ENCODE peak calls at places on chromosomes 11 and 22, in ten cellular contexts. One of them, this sample, is unnamed. For H3K4me1, the result is how much of the 10 kb centered on the place peaks cover.

GRCh38 chr22:32926600-32926999 is 125.1 kb downstream of the TIMP3 start:
- DNase-seq in NT2/D1: no peak
- DNase-seq in GM23248: peak
- DNase-seq in GM23338: peak
- DNase-seq in CD4-positive, CD25-positive, alpha-beta regulatory T cell: peak
- DNase-seq in IMR-90: peak
- DNase-seq in SJSA1: peak
- DNase-seq in thoracic aorta: no peak
- DNase-seq in endothelial cell of umbilical vein: no peak
- DNase-seq in neuronal stem cell: no peak
- DNase-seq in this sample: no peak

GRCh38 chr11:67345949-67346819 is 7.2 kb downstream of the POLD4 start:
- DNase-seq in NT2/D1: no peak
- DNase-seq in GM23248: peak
- DNase-seq in GM23338: peak
- DNase-seq in CD4-positive, CD25-positive, alpha-beta regulatory T cell: peak
- DNase-seq in IMR-90: peak
- DNase-seq in SJSA1: peak
- DNase-seq in thoracic aorta: no peak
- DNase-seq in endothelial cell of umbilical vein: peak
- DNase-seq in neuronal stem cell: no peak
- DNase-seq in this sample: no peak

GRCh38 chr11:17846852-17847453 is 112.4 kb downstream of the KCNC1 start:
- DNase-seq in NT2/D1: no peak
- DNase-seq in GM23248: peak
- DNase-seq in GM23338: peak
- DNase-seq in CD4-positive, CD25-positive, alpha-beta regulatory T cell: peak
- DNase-seq in IMR-90: peak
- DNase-seq in SJSA1: no peak
- DNase-seq in thoracic aorta: no peak
- DNase-seq in endothelial cell of umbilical vein: no peak
- DNase-seq in neuronal stem cell: peak
- DNase-seq in this sample: no peak

GRCh38 chr11:57709802-57710367 is 2.1 kb downstream of the MED19 start:
- DNase-seq in NT2/D1: no peak
- DNase-seq in GM23248: no peak
- DNase-seq in GM23338: no peak
- DNase-seq in CD4-positive, CD25-positive, alpha-beta regulatory T cell: peak
- DNase-seq in IMR-90: no peak
- DNase-seq in SJSA1: no peak
- DNase-seq in thoracic aorta: no peak
- DNase-seq in endothelial cell of umbilical vein: no peak
- DNase-seq in neuronal stem cell: no peak
- DNase-seq in this sample: no peak

GRCh38 chr11:118872403-118872821 is 11.3 kb upstream of the CXCR5 start:
- DNase-seq in NT2/D1: no peak
- DNase-seq in GM23248: no peak
- DNase-seq in GM23338: no peak
- DNase-seq in CD4-positive, CD25-positive, alpha-beta regulatory T cell: peak
- DNase-seq in IMR-90: no peak
- DNase-seq in SJSA1: no peak
- DNase-seq in thoracic aorta: no peak
- DNase-seq in endothelial cell of umbilical vein: no peak
- DNase-seq in neuronal stem cell: no peak
- DNase-seq in this sample: no peak

GRCh38 chr11:16605440-16605970 is 132.9 kb upstream of the C11orf58 start:
- DNase-seq in NT2/D1: no peak
- DNase-seq in GM23248: peak
- DNase-seq in GM23338: peak
- DNase-seq in CD4-positive, CD25-positive, alpha-beta regulatory T cell: no peak
- DNase-seq in IMR-90: peak
- DNase-seq in SJSA1: no peak
- DNase-seq in thoracic aorta: no peak
- DNase-seq in endothelial cell of umbilical vein: peak
- DNase-seq in neuronal stem cell: peak
- DNase-seq in this sample: peak

GRCh38 chr11:33988586-33989370 is 62.8 kb upstream of the CAPRIN1 start:
- DNase-seq in NT2/D1: no peak
- DNase-seq in GM23248: no peak
- DNase-seq in GM23338: no peak
- DNase-seq in CD4-positive, CD25-positive, alpha-beta regulatory T cell: no peak
- DNase-seq in IMR-90: no peak
- DNase-seq in SJSA1: no peak
- DNase-seq in thoracic aorta: no peak
- DNase-seq in endothelial cell of umbilical vein: no peak
- DNase-seq in neuronal stem cell: no peak
- DNase-seq in this sample: no peak

GRCh38 chr22:50504245-50505211 is 3.0 kb downstream of the LMF2 start:
- DNase-seq in NT2/D1: no peak
- DNase-seq in GM23248: no peak
- DNase-seq in GM23338: no peak
- DNase-seq in CD4-positive, CD25-positive, alpha-beta regulatory T cell: no peak
- DNase-seq in IMR-90: no peak
- DNase-seq in SJSA1: no peak
- DNase-seq in thoracic aorta: no peak
- DNase-seq in endothelial cell of umbilical vein: no peak
- DNase-seq in neuronal stem cell: no peak
- DNase-seq in this sample: no peak

GRCh38 chr11:65418431-65418680 is 4.2 kb upstream of the NEAT1 start:
- DNase-seq in NT2/D1: no peak
- DNase-seq in GM23248: no peak
- DNase-seq in GM23338: no peak
- DNase-seq in CD4-positive, CD25-positive, alpha-beta regulatory T cell: no peak
- DNase-seq in IMR-90: no peak
- DNase-seq in SJSA1: no peak
- DNase-seq in thoracic aorta: no peak
- DNase-seq in endothelial cell of umbilical vein: no peak
- DNase-seq in neuronal stem cell: no peak
- DNase-seq in this sample: no peak

GRCh38 chr11:65417702-65418430 is 4.7 kb upstream of the NEAT1 start:
- DNase-seq in NT2/D1: no peak
- DNase-seq in GM23248: peak
- DNase-seq in GM23338: no peak
- DNase-seq in CD4-positive, CD25-positive, alpha-beta regulatory T cell: peak
- DNase-seq in IMR-90: peak
- DNase-seq in SJSA1: no peak
- DNase-seq in thoracic aorta: no peak
- DNase-seq in endothelial cell of umbilical vein: peak
- DNase-seq in neuronal stem cell: no peak
- DNase-seq in this sample: peak

GRCh38 chr11:65419460-65419772 is 3.2 kb upstream of the NEAT1 start:
- DNase-seq in NT2/D1: no peak
- DNase-seq in GM23248: no peak
- DNase-seq in GM23338: no peak
- DNase-seq in CD4-positive, CD25-positive, alpha-beta regulatory T cell: no peak
- DNase-seq in IMR-90: no peak
- DNase-seq in SJSA1: no peak
- DNase-seq in thoracic aorta: no peak
- DNase-seq in endothelial cell of umbilical vein: no peak
- DNase-seq in neuronal stem cell: no peak
- DNase-seq in this sample: peak

GRCh38 chr11:65419773-65420481 is 2.7 kb upstream of the NEAT1 start:
- DNase-seq in NT2/D1: no peak
- DNase-seq in GM23248: peak
- DNase-seq in GM23338: peak
- DNase-seq in CD4-positive, CD25-positive, alpha-beta regulatory T cell: peak
- DNase-seq in IMR-90: peak
- DNase-seq in SJSA1: peak
- DNase-seq in thoracic aorta: peak
- DNase-seq in endothelial cell of umbilical vein: peak
- DNase-seq in neuronal stem cell: no peak
- DNase-seq in this sample: peak

DNA sequence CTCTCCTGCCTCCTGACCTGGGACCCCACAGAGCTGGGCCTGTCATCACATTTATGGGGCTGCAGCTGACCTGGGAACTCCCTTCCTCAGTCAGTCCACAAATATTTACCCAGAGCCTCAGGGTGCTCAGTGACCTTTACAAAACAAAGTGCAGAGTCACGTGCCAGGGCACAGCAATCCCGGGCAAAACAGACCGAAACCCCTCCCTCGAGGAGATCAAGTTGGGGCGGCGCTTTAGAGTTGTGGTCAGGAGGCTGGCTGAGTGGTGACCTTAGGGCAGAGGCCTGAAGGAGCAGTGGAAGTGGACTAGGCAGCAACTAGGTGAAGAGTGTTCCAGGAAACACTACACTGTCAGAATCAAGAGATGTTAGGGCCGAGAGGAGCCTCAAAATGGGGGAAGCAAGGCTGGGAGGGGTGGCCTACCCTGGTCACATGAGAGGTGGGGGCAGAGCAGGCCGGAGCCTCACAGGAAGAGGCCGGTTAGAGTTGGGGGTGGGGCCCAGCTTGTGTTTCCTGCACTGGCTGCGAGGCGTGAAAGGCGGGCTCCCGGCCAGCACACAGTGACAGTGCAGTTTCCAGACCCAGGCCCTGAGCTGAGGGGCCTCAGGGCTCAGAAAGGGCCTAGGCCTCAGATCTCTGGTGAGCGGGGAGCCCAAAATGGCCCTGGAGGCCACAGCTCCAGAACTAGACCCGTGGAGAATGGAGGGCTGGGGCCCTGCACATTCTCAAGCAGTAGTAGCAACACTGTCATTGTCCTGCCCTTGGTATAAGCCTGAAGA is 3.7 kb upstream of the NEAT1 start:
- DNase-seq in NT2/D1: peak
- DNase-seq in GM23248: peak
- DNase-seq in GM23338: peak
- DNase-seq in CD4-positive, CD25-positive, alpha-beta regulatory T cell: peak
- DNase-seq in IMR-90: peak
- DNase-seq in SJSA1: peak
- DNase-seq in thoracic aorta: peak
- DNase-seq in endothelial cell of umbilical vein: peak
- DNase-seq in neuronal stem cell: peak
- DNase-seq in this sample: peak
- H3K4me1 ChIP-seq in NT2/D1: under half
- H3K4me1 ChIP-seq in GM23248: half or more
- H3K4me1 ChIP-seq in GM23338: half or more
- H3K4me1 ChIP-seq in CD4-positive, CD25-positive, alpha-beta regulatory T cell: half or more
- H3K4me1 ChIP-seq in IMR-90: under half
- H3K4me1 ChIP-seq in SJSA1: half or more
- H3K4me1 ChIP-seq in thoracic aorta: under half
- H3K4me1 ChIP-seq in endothelial cell of umbilical vein: half or more
- H3K4me1 ChIP-seq in neuronal stem cell: under half
- H3K4me1 ChIP-seq in this sample: under half

GRCh38 chr11:19436932-19437331 is 196.2 kb upstream of the E2F8 start:
- DNase-seq in NT2/D1: no peak
- DNase-seq in GM23248: no peak
- DNase-seq in GM23338: no peak
- DNase-seq in CD4-positive, CD25-positive, alpha-beta regulatory T cell: no peak
- DNase-seq in IMR-90: no peak
- DNase-seq in SJSA1: no peak
- DNase-seq in thoracic aorta: no peak
- DNase-seq in endothelial cell of umbilical vein: no peak
- DNase-seq in neuronal stem cell: no peak
- DNase-seq in this sample: no peak
- H3K4me1 ChIP-seq in NT2/D1: under half
- H3K4me1 ChIP-seq in GM23248: under half
- H3K4me1 ChIP-seq in GM23338: under half
- H3K4me1 ChIP-seq in CD4-positive, CD25-positive, alpha-beta regulatory T cell: under half
- H3K4me1 ChIP-seq in IMR-90: under half
- H3K4me1 ChIP-seq in SJSA1: under half
- H3K4me1 ChIP-seq in thoracic aorta: under half
- H3K4me1 ChIP-seq in endothelial cell of umbilical vein: under half
- H3K4me1 ChIP-seq in neuronal stem cell: under half
- H3K4me1 ChIP-seq in this sample: under half

DNA sequence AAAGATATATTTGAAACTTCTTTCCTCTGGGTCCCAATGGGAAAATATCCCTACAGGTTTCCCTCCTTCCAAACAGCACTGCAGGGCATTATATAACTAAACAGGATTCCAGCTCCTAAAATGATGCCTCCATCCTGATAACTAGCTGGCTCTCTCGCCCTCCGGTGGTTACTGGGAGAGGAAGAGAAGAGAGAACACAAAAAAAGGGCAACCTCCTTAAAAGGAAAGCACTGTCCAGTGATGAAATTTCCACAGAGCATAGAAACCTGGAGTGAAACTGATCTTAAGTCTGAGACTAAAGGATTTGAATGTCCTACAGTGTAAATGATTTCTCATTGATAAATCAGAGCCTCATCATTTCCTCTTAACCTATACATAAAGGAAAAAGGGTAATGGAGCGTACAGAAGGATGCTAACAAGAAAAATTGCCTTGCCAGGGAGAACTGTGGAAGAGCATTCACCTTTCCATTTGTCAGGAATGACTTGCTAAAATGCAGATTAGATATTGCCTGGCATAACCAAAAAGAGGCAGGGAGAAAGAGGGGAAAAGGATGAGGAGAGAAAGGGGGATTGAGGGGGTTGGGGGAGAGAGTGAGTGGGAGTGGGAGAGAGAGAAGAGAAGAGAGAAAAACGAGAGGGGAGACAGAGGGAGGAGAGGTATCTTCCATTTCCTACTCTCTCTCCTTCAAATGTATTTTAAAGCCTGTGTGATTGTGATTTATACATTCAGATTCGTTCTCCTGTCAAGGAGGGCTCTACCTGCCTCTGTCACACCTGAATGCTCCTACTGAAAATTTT is 121.4 kb downstream of the APOL5 start:
- DNase-seq in NT2/D1: peak
- DNase-seq in GM23248: peak
- DNase-seq in GM23338: peak
- DNase-seq in CD4-positive, CD25-positive, alpha-beta regulatory T cell: no peak
- DNase-seq in IMR-90: peak
- DNase-seq in SJSA1: peak
- DNase-seq in thoracic aorta: no peak
- DNase-seq in endothelial cell of umbilical vein: peak
- DNase-seq in neuronal stem cell: peak
- DNase-seq in this sample: no peak
- H3K4me1 ChIP-seq in NT2/D1: under half
- H3K4me1 ChIP-seq in GM23248: under half
- H3K4me1 ChIP-seq in GM23338: half or more
- H3K4me1 ChIP-seq in CD4-positive, CD25-positive, alpha-beta regulatory T cell: under half
- H3K4me1 ChIP-seq in IMR-90: under half
- H3K4me1 ChIP-seq in SJSA1: under half
- H3K4me1 ChIP-seq in thoracic aorta: under half
- H3K4me1 ChIP-seq in endothelial cell of umbilical vein: half or more
- H3K4me1 ChIP-seq in neuronal stem cell: under half
- H3K4me1 ChIP-seq in this sample: under half

GRCh38 chr11:75374646-75375045 is 23.2 kb upstream of the ARRB1 start:
- DNase-seq in NT2/D1: no peak
- DNase-seq in GM23248: no peak
- DNase-seq in GM23338: no peak
- DNase-seq in CD4-positive, CD25-positive, alpha-beta regulatory T cell: no peak
- DNase-seq in IMR-90: no peak
- DNase-seq in SJSA1: no peak
- DNase-seq in thoracic aorta: no peak
- DNase-seq in endothelial cell of umbilical vein: no peak
- DNase-seq in neuronal stem cell: no peak
- DNase-seq in this sample: no peak

GRCh38 chr11:75375626-75376025 is 23.7 kb upstream of the RPS3 start:
- DNase-seq in NT2/D1: no peak
- DNase-seq in GM23248: no peak
- DNase-seq in GM23338: no peak
- DNase-seq in CD4-positive, CD25-positive, alpha-beta regulatory T cell: no peak
- DNase-seq in IMR-90: no peak
- DNase-seq in SJSA1: no peak
- DNase-seq in thoracic aorta: no peak
- DNase-seq in endothelial cell of umbilical vein: no peak
- DNase-seq in neuronal stem cell: no peak
- DNase-seq in this sample: no peak

GRCh38 chr11:75365711-75366181 is 14.3 kb upstream of the ARRB1 start:
- DNase-seq in NT2/D1: no peak
- DNase-seq in GM23248: peak
- DNase-seq in GM23338: no peak
- DNase-seq in CD4-positive, CD25-positive, alpha-beta regulatory T cell: no peak
- DNase-seq in IMR-90: peak
- DNase-seq in SJSA1: peak
- DNase-seq in thoracic aorta: no peak
- DNase-seq in endothelial cell of umbilical vein: peak
- DNase-seq in neuronal stem cell: no peak
- DNase-seq in this sample: no peak

GRCh38 chr11:75371930-75372876 is 20.7 kb upstream of the ARRB1 start:
- DNase-seq in NT2/D1: no peak
- DNase-seq in GM23248: peak
- DNase-seq in GM23338: no peak
- DNase-seq in CD4-positive, CD25-positive, alpha-beta regulatory T cell: no peak
- DNase-seq in IMR-90: no peak
- DNase-seq in SJSA1: peak
- DNase-seq in thoracic aorta: no peak
- DNase-seq in endothelial cell of umbilical vein: no peak
- DNase-seq in neuronal stem cell: no peak
- DNase-seq in this sample: no peak

GRCh38 chr11:75369846-75370245 is 18.4 kb upstream of the ARRB1 start:
- DNase-seq in NT2/D1: no peak
- DNase-seq in GM23248: no peak
- DNase-seq in GM23338: no peak
- DNase-seq in CD4-positive, CD25-positive, alpha-beta regulatory T cell: no peak
- DNase-seq in IMR-90: no peak
- DNase-seq in SJSA1: no peak
- DNase-seq in thoracic aorta: no peak
- DNase-seq in endothelial cell of umbilical vein: peak
- DNase-seq in neuronal stem cell: no peak
- DNase-seq in this sample: no peak
- H3K4me1 ChIP-seq in NT2/D1: under half
- H3K4me1 ChIP-seq in GM23248: under half
- H3K4me1 ChIP-seq in GM23338: under half
- H3K4me1 ChIP-seq in CD4-positive, CD25-positive, alpha-beta regulatory T cell: under half
- H3K4me1 ChIP-seq in IMR-90: under half
- H3K4me1 ChIP-seq in SJSA1: under half
- H3K4me1 ChIP-seq in thoracic aorta: under half
- H3K4me1 ChIP-seq in endothelial cell of umbilical vein: under half
- H3K4me1 ChIP-seq in neuronal stem cell: under half
- H3K4me1 ChIP-seq in this sample: under half

This sample was measured in upper lobe of right lung.